ENCODE peak calls at places on chromosomes 2 and 18, in ten cellular contexts. One of them, this sample, is unnamed. For H3K27me3 and H3K4me1, the result is how much of the 10 kb centered on the place peaks cover.

GRCh38 chr2:46521215-46521683 is 41.9 kb downstream of the TMEM247 start:
- DNase-seq in stomach: peak
- DNase-seq in effector memory CD4-positive, alpha-beta T cell: no peak
- DNase-seq in HepG2: no peak
- DNase-seq in astrocyte: peak
- DNase-seq in suprapubic skin: peak
- DNase-seq in heart right ventricle: peak
- DNase-seq in fibroblast of lung: peak
- DNase-seq in neuronal stem cell: no peak
- DNase-seq in BE2C: no peak
- DNase-seq in this sample: peak

GRCh38 chr2:111652038-111652437 is 232.0 kb downstream of the ANAPC1 start:
- DNase-seq in stomach: no peak
- DNase-seq in effector memory CD4-positive, alpha-beta T cell: no peak
- DNase-seq in HepG2: no peak
- DNase-seq in astrocyte: no peak
- DNase-seq in suprapubic skin: no peak
- DNase-seq in heart right ventricle: no peak
- DNase-seq in fibroblast of lung: no peak
- DNase-seq in neuronal stem cell: no peak
- DNase-seq in BE2C: no peak
- DNase-seq in this sample: no peak

GRCh38 chr2:41782306-41783158 is 265.3 kb upstream of the PKDCC start:
- DNase-seq in stomach: no peak
- DNase-seq in effector memory CD4-positive, alpha-beta T cell: peak
- DNase-seq in HepG2: peak
- DNase-seq in astrocyte: peak
- DNase-seq in suprapubic skin: no peak
- DNase-seq in heart right ventricle: no peak
- DNase-seq in fibroblast of lung: peak
- DNase-seq in neuronal stem cell: peak
- DNase-seq in BE2C: peak
- DNase-seq in this sample: no peak

GRCh38 chr18:213977-214376 is 53.9 kb downstream of the THOC1 start:
- DNase-seq in stomach: no peak
- DNase-seq in effector memory CD4-positive, alpha-beta T cell: no peak
- DNase-seq in HepG2: no peak
- DNase-seq in astrocyte: no peak
- DNase-seq in suprapubic skin: no peak
- DNase-seq in heart right ventricle: no peak
- DNase-seq in fibroblast of lung: no peak
- DNase-seq in neuronal stem cell: no peak
- DNase-seq in BE2C: no peak
- DNase-seq in this sample: no peak

GRCh38 chr2:150417278-150417677 is 70.2 kb downstream of the RND3 start:
- DNase-seq in stomach: no peak
- DNase-seq in effector memory CD4-positive, alpha-beta T cell: no peak
- DNase-seq in HepG2: no peak
- DNase-seq in astrocyte: no peak
- DNase-seq in suprapubic skin: no peak
- DNase-seq in heart right ventricle: no peak
- DNase-seq in fibroblast of lung: no peak
- DNase-seq in neuronal stem cell: no peak
- DNase-seq in BE2C: no peak
- DNase-seq in this sample: no peak

GRCh38 chr2:100741880-100742814 is 77.8 kb upstream of the NPAS2 start:
- DNase-seq in stomach: no peak
- DNase-seq in effector memory CD4-positive, alpha-beta T cell: no peak
- DNase-seq in HepG2: peak
- DNase-seq in astrocyte: peak
- DNase-seq in suprapubic skin: no peak
- DNase-seq in heart right ventricle: no peak
- DNase-seq in fibroblast of lung: peak
- DNase-seq in neuronal stem cell: no peak
- DNase-seq in BE2C: no peak
- DNase-seq in this sample: no peak

GRCh38 chr2:144629937-144630336 is 110.0 kb upstream of the ZEB2 start:
- DNase-seq in stomach: no peak
- DNase-seq in effector memory CD4-positive, alpha-beta T cell: no peak
- DNase-seq in HepG2: no peak
- DNase-seq in astrocyte: no peak
- DNase-seq in suprapubic skin: no peak
- DNase-seq in heart right ventricle: no peak
- DNase-seq in fibroblast of lung: peak
- DNase-seq in neuronal stem cell: no peak
- DNase-seq in BE2C: no peak
- DNase-seq in this sample: no peak

GRCh38 chr2:212811036-212811805 is 272.6 kb upstream of the ERBB4 start:
- DNase-seq in stomach: no peak
- DNase-seq in effector memory CD4-positive, alpha-beta T cell: no peak
- DNase-seq in HepG2: no peak
- DNase-seq in astrocyte: peak
- DNase-seq in suprapubic skin: no peak
- DNase-seq in heart right ventricle: no peak
- DNase-seq in fibroblast of lung: peak
- DNase-seq in neuronal stem cell: no peak
- DNase-seq in BE2C: no peak
- DNase-seq in this sample: no peak

GRCh38 chr18:754666-755065 is 42.2 kb upstream of the ENOSF1 start:
- DNase-seq in stomach: no peak
- DNase-seq in effector memory CD4-positive, alpha-beta T cell: no peak
- DNase-seq in HepG2: no peak
- DNase-seq in astrocyte: no peak
- DNase-seq in suprapubic skin: no peak
- DNase-seq in heart right ventricle: no peak
- DNase-seq in fibroblast of lung: no peak
- DNase-seq in neuronal stem cell: no peak
- DNase-seq in BE2C: no peak
- DNase-seq in this sample: no peak

GRCh38 chr2:41949541-41950439 is 98.0 kb upstream of the PKDCC start:
- DNase-seq in stomach: no peak
- DNase-seq in effector memory CD4-positive, alpha-beta T cell: no peak
- DNase-seq in HepG2: no peak
- DNase-seq in astrocyte: no peak
- DNase-seq in suprapubic skin: no peak
- DNase-seq in heart right ventricle: no peak
- DNase-seq in fibroblast of lung: no peak
- DNase-seq in neuronal stem cell: no peak
- DNase-seq in BE2C: no peak
- DNase-seq in this sample: no peak

GRCh38 chr18:47829831-47830230 is 100.6 kb downstream of the SMAD2 start:
- DNase-seq in stomach: no peak
- DNase-seq in effector memory CD4-positive, alpha-beta T cell: no peak
- DNase-seq in HepG2: no peak
- DNase-seq in astrocyte: peak
- DNase-seq in suprapubic skin: no peak
- DNase-seq in heart right ventricle: no peak
- DNase-seq in fibroblast of lung: no peak
- DNase-seq in neuronal stem cell: no peak
- DNase-seq in BE2C: no peak
- DNase-seq in this sample: no peak
- H3K4me3 ChIP-seq in stomach: no peak
- H3K4me3 ChIP-seq in effector memory CD4-positive, alpha-beta T cell: no peak
- H3K4me3 ChIP-seq in HepG2: no peak
- H3K4me3 ChIP-seq in astrocyte: no peak
- H3K4me3 ChIP-seq in suprapubic skin: no peak
- H3K4me3 ChIP-seq in heart right ventricle: no peak
- H3K4me3 ChIP-seq in fibroblast of lung: no peak
- H3K4me3 ChIP-seq in neuronal stem cell: no peak
- H3K4me3 ChIP-seq in BE2C: no peak
- H3K4me3 ChIP-seq in this sample: no peak

DNA sequence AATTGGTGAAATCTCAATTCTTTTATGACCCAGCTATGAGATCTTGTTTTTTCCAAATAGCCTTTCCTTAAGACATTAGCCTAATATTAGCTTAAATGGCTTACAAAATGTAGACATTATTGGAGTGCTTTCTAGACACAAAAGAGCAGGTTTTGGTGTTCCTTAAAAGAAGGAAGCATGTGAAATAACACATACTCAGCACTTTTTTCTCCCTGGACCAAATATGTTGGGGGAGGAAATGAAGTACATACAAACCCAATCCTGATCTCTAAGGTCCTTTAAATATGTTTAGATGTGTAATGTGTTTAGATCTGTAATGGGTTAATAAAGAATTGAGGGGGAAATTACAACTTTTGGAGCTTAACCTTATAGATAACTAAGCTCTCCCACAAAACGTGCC is 3.4 kb upstream of the ZDBF2 start:
- DNase-seq in stomach: no peak
- DNase-seq in effector memory CD4-positive, alpha-beta T cell: no peak
- DNase-seq in HepG2: no peak
- DNase-seq in astrocyte: no peak
- DNase-seq in suprapubic skin: no peak
- DNase-seq in heart right ventricle: no peak
- DNase-seq in fibroblast of lung: no peak
- DNase-seq in neuronal stem cell: no peak
- DNase-seq in BE2C: no peak
- DNase-seq in this sample: no peak
- H3K27me3 ChIP-seq in stomach: under half
- H3K27me3 ChIP-seq in effector memory CD4-positive, alpha-beta T cell: under half
- H3K27me3 ChIP-seq in HepG2: under half
- H3K27me3 ChIP-seq in astrocyte: half or more
- H3K27me3 ChIP-seq in suprapubic skin: half or more
- H3K27me3 ChIP-seq in heart right ventricle: half or more
- H3K27me3 ChIP-seq in fibroblast of lung: under half
- H3K27me3 ChIP-seq in neuronal stem cell: under half
- H3K27me3 ChIP-seq in BE2C: under half
- H3K27me3 ChIP-seq in this sample: under half

GRCh38 chr2:237625216-237625705 is 2.1 kb upstream of the LRRFIP1 start:
- DNase-seq in stomach: no peak
- DNase-seq in effector memory CD4-positive, alpha-beta T cell: no peak
- DNase-seq in HepG2: peak
- DNase-seq in astrocyte: no peak
- DNase-seq in suprapubic skin: no peak
- DNase-seq in heart right ventricle: no peak
- DNase-seq in fibroblast of lung: no peak
- DNase-seq in neuronal stem cell: no peak
- DNase-seq in BE2C: no peak
- DNase-seq in this sample: no peak

GRCh38 chr2:237628482-237629187 is 1.2 kb downstream of the LRRFIP1 start:
- DNase-seq in stomach: peak
- DNase-seq in effector memory CD4-positive, alpha-beta T cell: no peak
- DNase-seq in HepG2: no peak
- DNase-seq in astrocyte: no peak
- DNase-seq in suprapubic skin: no peak
- DNase-seq in heart right ventricle: no peak
- DNase-seq in fibroblast of lung: no peak
- DNase-seq in neuronal stem cell: no peak
- DNase-seq in BE2C: no peak
- DNase-seq in this sample: no peak

GRCh38 chr2:237627463-237628321 is at the start of gene LRRFIP1:
- DNase-seq in stomach: peak
- DNase-seq in effector memory CD4-positive, alpha-beta T cell: no peak
- DNase-seq in HepG2: no peak
- DNase-seq in astrocyte: no peak
- DNase-seq in suprapubic skin: no peak
- DNase-seq in heart right ventricle: peak
- DNase-seq in fibroblast of lung: no peak
- DNase-seq in neuronal stem cell: no peak
- DNase-seq in BE2C: peak
- DNase-seq in this sample: no peak

GRCh38 chr2:237625777-237626176 is 1.6 kb upstream of the LRRFIP1 start:
- DNase-seq in stomach: no peak
- DNase-seq in effector memory CD4-positive, alpha-beta T cell: no peak
- DNase-seq in HepG2: no peak
- DNase-seq in astrocyte: no peak
- DNase-seq in suprapubic skin: no peak
- DNase-seq in heart right ventricle: no peak
- DNase-seq in fibroblast of lung: no peak
- DNase-seq in neuronal stem cell: no peak
- DNase-seq in BE2C: no peak
- DNase-seq in this sample: no peak

GRCh38 chr2:237626813-237627451 is 455 bp upstream of the LRRFIP1 start:
- DNase-seq in stomach: no peak
- DNase-seq in effector memory CD4-positive, alpha-beta T cell: no peak
- DNase-seq in HepG2: no peak
- DNase-seq in astrocyte: no peak
- DNase-seq in suprapubic skin: no peak
- DNase-seq in heart right ventricle: no peak
- DNase-seq in fibroblast of lung: no peak
- DNase-seq in neuronal stem cell: no peak
- DNase-seq in BE2C: no peak
- DNase-seq in this sample: no peak
- H3K4me1 ChIP-seq in stomach: half or more
- H3K4me1 ChIP-seq in effector memory CD4-positive, alpha-beta T cell: under half
- H3K4me1 ChIP-seq in HepG2: under half
- H3K4me1 ChIP-seq in astrocyte: under half
- H3K4me1 ChIP-seq in suprapubic skin: under half
- H3K4me1 ChIP-seq in heart right ventricle: half or more
- H3K4me1 ChIP-seq in fibroblast of lung: under half
- H3K4me1 ChIP-seq in neuronal stem cell: under half
- H3K4me1 ChIP-seq in BE2C: under half
- H3K4me1 ChIP-seq in this sample: under half

GRCh38 chr2:19648583-19648982 is 253.2 kb downstream of the TTC32 start:
- DNase-seq in stomach: no peak
- DNase-seq in effector memory CD4-positive, alpha-beta T cell: no peak
- DNase-seq in HepG2: no peak
- DNase-seq in astrocyte: peak
- DNase-seq in suprapubic skin: no peak
- DNase-seq in heart right ventricle: peak
- DNase-seq in fibroblast of lung: peak
- DNase-seq in neuronal stem cell: no peak
- DNase-seq in BE2C: no peak
- DNase-seq in this sample: peak
- H3K4me3 ChIP-seq in stomach: no peak
- H3K4me3 ChIP-seq in effector memory CD4-positive, alpha-beta T cell: no peak
- H3K4me3 ChIP-seq in HepG2: no peak
- H3K4me3 ChIP-seq in astrocyte: no peak
- H3K4me3 ChIP-seq in suprapubic skin: no peak
- H3K4me3 ChIP-seq in heart right ventricle: no peak
- H3K4me3 ChIP-seq in fibroblast of lung: no peak
- H3K4me3 ChIP-seq in neuronal stem cell: no peak
- H3K4me3 ChIP-seq in BE2C: no peak
- H3K4me3 ChIP-seq in this sample: no peak

GRCh38 chr2:176080540-176081355 is 3.0 kb downstream of the EVX2 start:
- DNase-seq in stomach: no peak
- DNase-seq in effector memory CD4-positive, alpha-beta T cell: no peak
- DNase-seq in HepG2: no peak
- DNase-seq in astrocyte: no peak
- DNase-seq in suprapubic skin: no peak
- DNase-seq in heart right ventricle: no peak
- DNase-seq in fibroblast of lung: no peak
- DNase-seq in neuronal stem cell: no peak
- DNase-seq in BE2C: no peak
- DNase-seq in this sample: no peak
- H3K27me3 ChIP-seq in stomach: half or more
- H3K27me3 ChIP-seq in effector memory CD4-positive, alpha-beta T cell: half or more
- H3K27me3 ChIP-seq in HepG2: under half
- H3K27me3 ChIP-seq in astrocyte: half or more
- H3K27me3 ChIP-seq in suprapubic skin: half or more
- H3K27me3 ChIP-seq in heart right ventricle: half or more
- H3K27me3 ChIP-seq in fibroblast of lung: half or more
- H3K27me3 ChIP-seq in neuronal stem cell: half or more
- H3K27me3 ChIP-seq in BE2C: half or more
- H3K27me3 ChIP-seq in this sample: half or more

GRCh38 chr2:219221956-219222518 is 3.3 kb upstream of the ABCB6 start:
- DNase-seq in stomach: no peak
- DNase-seq in effector memory CD4-positive, alpha-beta T cell: no peak
- DNase-seq in HepG2: no peak
- DNase-seq in astrocyte: no peak
- DNase-seq in suprapubic skin: no peak
- DNase-seq in heart right ventricle: no peak
- DNase-seq in fibroblast of lung: no peak
- DNase-seq in neuronal stem cell: no peak
- DNase-seq in BE2C: no peak
- DNase-seq in this sample: no peak
- H3K4me1 ChIP-seq in stomach: half or more
- H3K4me1 ChIP-seq in effector memory CD4-positive, alpha-beta T cell: under half
- H3K4me1 ChIP-seq in HepG2: under half
- H3K4me1 ChIP-seq in astrocyte: under half
- H3K4me1 ChIP-seq in suprapubic skin: under half
- H3K4me1 ChIP-seq in heart right ventricle: under half
- H3K4me1 ChIP-seq in fibroblast of lung: under half
- H3K4me1 ChIP-seq in neuronal stem cell: under half
- H3K4me1 ChIP-seq in BE2C: under half
- H3K4me1 ChIP-seq in this sample: under half

GRCh38 chr2:120566331-120567035 is 169.2 kb upstream of the GLI2 start:
- DNase-seq in stomach: peak
- DNase-seq in effector memory CD4-positive, alpha-beta T cell: no peak
- DNase-seq in HepG2: no peak
- DNase-seq in astrocyte: peak
- DNase-seq in suprapubic skin: no peak
- DNase-seq in heart right ventricle: peak
- DNase-seq in fibroblast of lung: peak
- DNase-seq in neuronal stem cell: no peak
- DNase-seq in BE2C: no peak
- DNase-seq in this sample: peak
- H3K4me3 ChIP-seq in stomach: no peak
- H3K4me3 ChIP-seq in effector memory CD4-positive, alpha-beta T cell: no peak
- H3K4me3 ChIP-seq in HepG2: no peak
- H3K4me3 ChIP-seq in astrocyte: no peak
- H3K4me3 ChIP-seq in suprapubic skin: no peak
- H3K4me3 ChIP-seq in heart right ventricle: no peak
- H3K4me3 ChIP-seq in fibroblast of lung: no peak
- H3K4me3 ChIP-seq in neuronal stem cell: no peak
- H3K4me3 ChIP-seq in BE2C: no peak
- H3K4me3 ChIP-seq in this sample: no peak

This sample was measured in ascending aorta.